ENCODE peak calls at places on chromosomes 5 and 9, in four cellular contexts. P, G, K and T are unnamed samples.

GRCh38 chr5:132294728-132295504 is 722 bp downstream of the SLC22A4 start:
- DNase-seq in P (peak), G (peak), K (no peak), T (no peak)

GRCh38 chr9:35755071-35755470 is 995 bp upstream of the MSMP start:
- DNase-seq in P (no peak), G (no peak), K (no peak), T (no peak)

GRCh38 chr9:92424340-92424739 is at the start of gene OMD:
- DNase-seq in P (no peak), G (no peak), K (no peak), T (no peak)

GRCh38 chr5:91983869-91984268 is 600.8 kb upstream of the ARRDC3 start:
- DNase-seq in P (no peak), G (no peak), K (no peak), T (no peak)

GRCh38 chr9:115517335-115518075 is 399.5 kb upstream of the TNC start:
- DNase-seq in P (no peak), G (no peak), K (no peak), T (no peak)

GRCh38 chr5:132385321-132386105 is 16.0 kb downstream of the SLC22A5 start:
- DNase-seq in P (no peak), G (no peak), K (peak), T (peak)

GRCh38 chr5:1704676-1705075 is 95.0 kb downstream of the MRPL36 start:
- DNase-seq in P (no peak), G (no peak), K (no peak), T (no peak)

GRCh38 chr9:96464426-96464825 is 14.5 kb downstream of the HABP4 start:
- DNase-seq in P (no peak), G (no peak), K (no peak), T (no peak)

GRCh38 chr5:135007305-135007704 is 26.7 kb downstream of the PITX1 start:
- DNase-seq in P (no peak), G (no peak), K (no peak), T (no peak)

GRCh38 chr9:73031350-73031749 is 78.5 kb upstream of the ALDH1A1 start:
- DNase-seq in P (no peak), G (no peak), K (peak), T (no peak)

GRCh38 chr5:172548981-172549707 is 91.9 kb upstream of the NEURL1B start:
- DNase-seq in P (no peak), G (no peak), K (no peak), T (no peak)

GRCh38 chr9:87181670-87182069 is 234.4 kb upstream of the GAS1 start:
- DNase-seq in P (no peak), G (no peak), K (no peak), T (no peak)

GRCh38 chr5:150257424-150257823 is 32.1 kb downstream of the CAMK2A start:
- DNase-seq in P (no peak), G (no peak), K (no peak), T (no peak)

GRCh38 chr9:7129391-7129790 is 371.6 kb downstream of the KDM4C start:
- DNase-seq in P (no peak), G (no peak), K (no peak), T (no peak)

GRCh38 chr5:19241690-19242089 is 746.3 kb downstream of the CDH18 start:
- DNase-seq in P (no peak), G (no peak), K (no peak), T (no peak)

GRCh38 chr5:140967226-140967893 is 1.1 kb downstream of the PCDHAC2 start:
- DNase-seq in P (no peak), G (no peak), K (no peak), T (no peak)

GRCh38 chr9:137115394-137116026 is 977 bp upstream of the DPP7 start:
- DNase-seq in P (no peak), G (peak), K (no peak), T (no peak)

GRCh38 chr5:123297198-123297831 is 125.9 kb downstream of the CEP120 start:
- DNase-seq in P (no peak), G (no peak), K (no peak), T (no peak)

DNA sequence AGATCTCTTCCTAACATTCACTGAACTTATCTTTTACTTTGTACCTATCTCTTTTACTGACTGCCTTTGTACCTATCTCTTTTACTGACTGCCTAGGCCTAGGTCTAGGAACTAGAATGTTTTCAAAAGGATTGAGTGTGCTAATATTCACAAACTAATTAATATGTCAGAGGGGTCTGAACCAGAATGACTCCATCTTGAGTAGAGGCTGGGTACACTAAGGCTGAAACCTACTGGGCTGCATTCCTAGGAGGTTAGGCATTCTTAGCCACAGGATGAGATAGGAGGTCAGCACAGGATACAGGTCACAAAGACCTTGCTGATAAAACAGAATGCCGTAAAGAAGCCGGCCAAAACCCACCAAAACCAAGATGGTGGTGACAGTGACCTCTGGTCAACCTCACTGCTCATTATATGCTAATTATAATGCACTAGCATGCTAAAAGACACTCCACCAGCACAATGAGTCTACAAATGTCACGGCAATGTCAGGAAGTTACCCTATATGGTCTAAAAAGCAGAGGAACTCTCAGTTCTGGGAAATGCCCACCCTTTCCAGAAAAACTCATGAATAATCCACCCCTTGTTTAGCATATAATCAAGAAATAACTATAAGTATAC is 2.5 kb upstream of the RHOBTB3 start:
- DNase-seq in P (no peak), G (no peak), K (no peak), T (no peak)
- TF ChIP-seq JUND in P (peak), G (peak), K (no peak), T (no peak)

DNA sequence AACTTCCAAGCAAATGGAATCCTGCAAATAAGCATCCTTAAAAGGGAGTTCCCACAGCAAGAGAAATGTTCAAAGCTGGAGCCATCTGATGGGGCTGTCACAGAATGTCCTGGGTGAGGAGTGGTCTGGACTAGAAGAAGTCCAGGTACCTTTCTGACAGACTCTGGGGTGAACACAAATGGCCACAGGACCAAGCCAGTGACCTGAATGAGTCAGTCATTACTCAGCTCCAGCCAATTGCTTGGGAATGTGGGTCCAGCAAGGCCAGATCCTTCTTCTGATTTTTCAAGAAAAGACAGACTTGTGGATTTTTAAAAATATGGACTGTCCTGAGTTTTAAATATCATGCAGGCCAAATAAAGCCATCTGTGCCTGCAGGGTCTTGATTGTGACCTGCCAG is 30.1 kb downstream of the GALNT10 start:
- DNase-seq in P (peak), G (no peak), K (no peak), T (no peak)
- TF ChIP-seq JUND in P (peak), G (no peak), K (no peak), T (no peak)

DNA sequence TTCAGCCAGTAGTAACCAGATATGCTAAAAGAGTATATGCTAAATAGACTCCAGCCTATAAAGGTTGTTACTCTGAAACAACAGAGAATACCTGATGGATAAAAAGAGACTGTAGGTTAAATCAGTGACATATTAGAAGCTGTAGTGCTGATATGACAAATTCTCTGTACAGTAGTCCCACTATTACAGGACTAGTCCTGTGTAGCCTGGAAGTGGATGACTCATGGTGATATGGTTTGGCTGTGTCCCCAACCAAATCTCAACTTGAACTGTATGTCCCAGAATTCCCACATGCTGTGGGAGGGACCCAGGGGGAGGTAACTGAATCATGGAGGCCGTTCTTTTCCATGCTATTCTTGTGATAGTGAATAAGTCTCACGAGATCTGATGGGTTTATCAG is 276.2 kb upstream of the POU5F2 start:
- DNase-seq in P (no peak), G (no peak), K (no peak), T (no peak)
- TF ChIP-seq JUND in P (no peak), G (no peak), K (no peak), T (no peak)

GRCh38 chr9:104091028-104091590 is 3.0 kb upstream of the SMC2 start:
- DNase-seq in P (no peak), G (no peak), K (no peak), T (no peak)
- TF ChIP-seq JUND in P (no peak), G (no peak), K (no peak), T (no peak)

DNA sequence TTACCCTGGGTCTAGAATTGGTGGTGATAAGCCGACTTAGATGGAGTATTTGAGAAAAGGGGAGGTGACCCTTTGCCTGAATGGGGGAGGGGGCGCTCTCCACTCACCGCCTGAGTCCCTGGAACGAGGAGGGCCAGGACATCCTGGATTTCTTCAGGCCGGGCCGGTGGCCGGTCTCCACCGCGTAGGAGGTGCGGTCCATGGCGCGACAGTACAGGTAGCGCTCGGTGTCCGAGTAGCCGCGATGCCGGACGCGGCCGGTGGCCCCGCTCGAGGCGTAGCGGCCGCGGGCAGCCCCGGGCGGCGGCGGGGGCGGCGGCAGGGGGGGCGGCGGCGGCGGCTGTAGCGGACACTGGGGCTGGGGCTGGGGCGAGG is 478 bp downstream of the PDE4D start:
- DNase-seq in P (no peak), G (no peak), K (no peak), T (no peak)
- TF ChIP-seq JUND in P (no peak), G (no peak), K (no peak), T (no peak)

GRCh38 chr9:131099088-131099611 is 2.8 kb downstream of the AIF1L start:
- DNase-seq in P (no peak), G (peak), K (no peak), T (no peak)

GRCh38 chr9:131097948-131098278 is 1.6 kb downstream of the AIF1L start:
- DNase-seq in P (no peak), G (peak), K (no peak), T (no peak)

GRCh38 chr9:131098391-131099087 is 2.2 kb downstream of the AIF1L start:
- DNase-seq in P (no peak), G (no peak), K (no peak), T (no peak)

GRCh38 chr9:131101207-131101964 is 5.1 kb downstream of the AIF1L start:
- DNase-seq in P (no peak), G (no peak), K (no peak), T (no peak)

DNA sequence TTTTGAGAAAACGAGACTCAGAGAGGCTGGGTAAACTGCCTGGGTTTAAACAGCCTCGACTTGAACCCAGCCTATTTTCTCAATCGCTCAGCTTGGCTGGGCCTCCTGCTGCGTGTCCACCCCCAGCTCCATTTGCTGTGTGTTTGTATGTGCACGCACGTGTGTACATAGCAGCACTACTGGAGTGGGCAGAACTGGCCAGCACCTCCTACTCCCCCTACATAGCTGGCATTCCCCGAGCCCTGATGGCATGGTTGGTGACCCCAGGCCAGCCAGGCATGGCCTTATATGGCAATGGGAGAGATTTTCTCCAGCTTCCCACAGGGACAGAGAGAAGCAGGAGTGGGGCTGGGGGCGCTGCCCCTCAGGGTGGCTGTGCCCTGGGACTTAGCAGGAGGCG is 4.1 kb downstream of the AIF1L start:
- DNase-seq in P (no peak), G (peak), K (no peak), T (no peak)
- TF ChIP-seq JUND in P (no peak), G (no peak), K (no peak), T (no peak)